ENCODE peak calls at places on chromosomes 7 and 10, in six cellular contexts. R, L, E, H, G and I are unnamed samples.

GRCh38 chr10:65742851-65743250 is 1183.0 kb upstream of the LRRTM3 start:
- DNase-seq in L (no peak), E (no peak), R (no peak), G (no peak), H (no peak), I (no peak)

GRCh38 chr10:61904711-61905445 is 3.4 kb downstream of the ARID5B start:
- DNase-seq in R (peak), L (peak), G (no peak), H (peak), E (no peak), I (no peak)

GRCh38 chr7:4484545-4484944 is 197.6 kb upstream of the FOXK1 start:
- DNase-seq in G (no peak), R (no peak), L (no peak), E (no peak), H (no peak), I (no peak)

GRCh38 chr7:115851291-115851690 is 179.3 kb downstream of the TFEC start:
- DNase-seq in G (no peak), L (peak), R (peak), H (peak), E (peak), I (no peak)

GRCh38 chr10:114593240-114593792 is 64.8 kb downstream of the ABLIM1 start:
- DNase-seq in L (no peak), R (no peak), G (no peak), H (no peak), E (peak), I (no peak)

GRCh38 chr7:21767300-21767900 is 178.3 kb downstream of the CDCA7L start:
- DNase-seq in E (peak), L (peak), H (no peak), R (peak), G (peak), I (no peak)

GRCh38 chr7:139827042-139827441 is 2.0 kb upstream of the TBXAS1 start:
- DNase-seq in E (no peak), G (no peak), R (no peak), L (no peak), H (no peak), I (no peak)

GRCh38 chr7:26376208-26376917 is 84.7 kb downstream of the SNX10 start:
- DNase-seq in E (peak), H (peak), R (peak), L (peak), G (peak), I (no peak)

GRCh38 chr10:94104316-94105060 is 110.8 kb downstream of the PLCE1 start:
- DNase-seq in G (no peak), R (no peak), E (no peak), H (no peak), L (no peak), I (no peak)

GRCh38 chr10:69265521-69265920 is 12.8 kb upstream of the HK1 start:
- DNase-seq in L (no peak), E (no peak), H (no peak), R (no peak), G (no peak), I (no peak)

GRCh38 chr10:128398103-128398502 is 271.9 kb upstream of the MKI67 start:
- DNase-seq in L (no peak), G (no peak), E (no peak), R (no peak), H (no peak), I (no peak)

GRCh38 chr7:98116656-98117461 is 10.2 kb downstream of the LMTK2 start:
- DNase-seq in L (no peak), G (no peak), H (no peak), R (no peak), E (no peak), I (no peak)

GRCh38 chr7:151924508-151924907 is 31.7 kb upstream of the GALNTL5 start:
- DNase-seq in E (no peak), L (no peak), R (no peak), H (no peak), G (no peak), I (no peak)

GRCh38 chr7:112238852-112239610 is 32.5 kb downstream of the ZNF277 start:
- DNase-seq in E (no peak), G (peak), R (no peak), L (no peak), H (no peak), I (no peak)

GRCh38 chr7:155961241-155962190 is 149.3 kb upstream of the SHH start:
- DNase-seq in G (peak), H (no peak), E (peak), L (peak), R (no peak), I (no peak)

GRCh38 chr7:78412216-78412858 is 613.8 kb downstream of the PHTF2 start:
- DNase-seq in H (no peak), L (no peak), E (no peak), R (no peak), G (no peak), I (no peak)

GRCh38 chr10:119384127-119384526 is 158.4 kb downstream of the RGS10 start:
- DNase-seq in H (no peak), L (no peak), E (no peak), R (no peak), G (no peak), I (no peak)

GRCh38 chr10:34814228-34815173 is 595 bp downstream of the PARD3 start:
- DNase-seq in R (peak), G (peak), H (no peak), E (no peak), L (peak), I (no peak)

GRCh38 chr7:12436126-12436525 is 32.5 kb upstream of the VWDE start:
- DNase-seq in G (no peak), L (no peak), H (no peak), R (no peak), E (no peak), I (no peak)

GRCh38 chr10:100749059-100749308 is 3.6 kb downstream of the PAX2 start:
- DNase-seq in R (no peak), E (no peak), L (no peak), H (no peak), G (no peak), I (peak)

GRCh38 chr10:15168296-15168780 is at the start of gene NMT2:
- DNase-seq in E (peak), G (no peak), H (peak), L (peak), R (peak), I (peak)

GRCh38 chr10:1465421-1465902 is 271.9 kb downstream of the ADARB2 start:
- DNase-seq in L (no peak), E (no peak), H (peak), R (no peak), G (no peak), I (no peak)

GRCh38 chr7:26681819-26682418 is 182.5 kb downstream of the SKAP2 start:
- DNase-seq in R (peak), H (peak), L (no peak), E (no peak), G (no peak), I (no peak)

GRCh38 chr10:28796606-28797512 is 119.5 kb downstream of the BAMBI start:
- DNase-seq in E (no peak), L (no peak), H (no peak), R (no peak), G (peak), I (no peak)

GRCh38 chr7:16926283-16926682 is 44.5 kb upstream of the AGR3 start:
- DNase-seq in R (peak), G (peak), E (no peak), L (peak), H (no peak), I (no peak)

GRCh38 chr7:127858915-127859189 is 172.4 kb downstream of the LRRC4 start:
- DNase-seq in E (no peak), H (no peak), R (no peak), G (no peak), L (no peak), I (no peak)

GRCh38 chr10:3213758-3214545 is 41.4 kb upstream of the PITRM1 start:
- DNase-seq in H (no peak), L (no peak), G (no peak), E (no peak), R (no peak), I (no peak)

GRCh38 chr7:39451901-39452300 is 114.3 kb upstream of the YAE1 start:
- DNase-seq in E (no peak), R (no peak), H (no peak), G (no peak), L (no peak), I (no peak)

GRCh38 chr10:117541405-117541908 is 1.1 kb upstream of the EMX2 start:
- DNase-seq in R (peak), G (no peak), E (no peak), L (peak), H (no peak), I (peak)

GRCh38 chr10:49606981-49607535 is 3.1 kb upstream of the SLC18A3 start:
- DNase-seq in L (peak), H (peak), G (peak), R (peak), E (no peak), I (peak)